ENCODE peak calls at places on chromosomes 5 and 9, in nine cellular contexts. Y is OCI-LY7, L is PC-3, N is fibroblast of the aortic adventitia, X is NB4, D is prostate gland, U is AG04449, F is cardiac muscle cell, G is hepatocyte. B is an unnamed sample.

GRCh38 chr9:3181049-3181953 is 337.4 kb upstream of the PUM3 start:
- DNase-seq in Y (peak), N (peak), D (peak), X (peak), L (peak), G (peak), U (no peak), F (peak), B (peak)

GRCh38 chr9:83981126-83981871 is 694 bp downstream of the RMI1 start:
- DNase-seq in X (peak), D (peak), U (no peak), G (peak), N (peak), Y (peak), F (peak), L (peak), B (peak)

GRCh38 chr5:130549884-130550552 is 615.0 kb downstream of the HINT1 start:
- DNase-seq in L (peak), Y (no peak), U (no peak), F (peak), X (peak), D (no peak), G (no peak), N (peak), B (no peak)

GRCh38 chr5:43320846-43321245 is 7.6 kb upstream of the HMGCS1 start:
- DNase-seq in F (no peak), U (no peak), Y (no peak), X (no peak), N (no peak), L (no peak), G (no peak), D (no peak), B (no peak)

GRCh38 chr9:83623634-83623991 is 670 bp downstream of the IDNK start:
- DNase-seq in L (peak), Y (peak), N (peak), G (peak), D (no peak), X (peak), U (no peak), F (peak), B (peak)

GRCh38 chr5:90767710-90768109 is 209.1 kb downstream of the ADGRV1 start:
- DNase-seq in G (no peak), N (no peak), F (no peak), U (no peak), D (no peak), L (peak), Y (no peak), X (no peak), B (no peak)

GRCh38 chr5:146802945-146803522 is 75.5 kb downstream of the PPP2R2B start:
- DNase-seq in U (no peak), L (no peak), X (no peak), Y (no peak), G (no peak), N (no peak), D (no peak), F (no peak), B (no peak)

GRCh38 chr5:138179277-138179857 is 455 bp downstream of the KIF20A start:
- DNase-seq in G (peak), N (no peak), Y (peak), X (peak), F (no peak), L (no peak), D (no peak), U (no peak), B (no peak)

GRCh38 chr5:72523960-72524582 is 16.9 kb upstream of the ZNF366 start:
- DNase-seq in X (peak), F (peak), U (peak), Y (peak), D (peak), N (peak), L (peak), G (peak), B (peak)

GRCh38 chr9:78821126-78821822 is 524.3 kb downstream of the PSAT1 start:
- DNase-seq in N (peak), L (peak), F (peak), X (peak), U (no peak), D (no peak), G (peak), Y (peak), B (peak)

GRCh38 chr5:134567651-134568338 is 42.3 kb downstream of the JADE2 start:
- DNase-seq in Y (no peak), F (peak), N (peak), U (no peak), X (no peak), G (no peak), D (no peak), L (no peak), B (no peak)

GRCh38 chr5:122385786-122386185 is 73.7 kb downstream of the SNCAIP start:
- DNase-seq in D (no peak), N (peak), F (no peak), Y (no peak), X (no peak), G (no peak), U (no peak), L (no peak), B (no peak)

GRCh38 chr9:108707120-108707519 is 148.7 kb downstream of the ACTL7B start:
- DNase-seq in G (no peak), U (no peak), Y (no peak), L (no peak), X (no peak), N (no peak), D (no peak), F (no peak), B (no peak)

GRCh38 chr5:96796434-96796833 is 11.3 kb downstream of the ERAP1 start:
- DNase-seq in U (no peak), D (no peak), N (no peak), Y (no peak), F (no peak), G (no peak), L (no peak), X (no peak), B (no peak)

GRCh38 chr9:133153227-133154096 is 10.3 kb downstream of the GBGT1 start:
- DNase-seq in G (no peak), D (no peak), U (no peak), F (no peak), L (no peak), N (no peak), X (no peak), Y (no peak), B (no peak)

GRCh38 chr5:1512541-1513291 is 11.0 kb downstream of the LPCAT1 start:
- DNase-seq in U (no peak), G (no peak), N (no peak), L (no peak), Y (no peak), D (no peak), F (no peak), X (no peak), B (no peak)

GRCh38 chr5:15008476-15008875 is 136.9 kb upstream of the ANKH start:
- DNase-seq in Y (no peak), D (peak), X (peak), F (peak), L (peak), G (peak), U (peak), N (peak), B (no peak)

GRCh38 chr9:132146575-132146974 is 15.3 kb upstream of the NTNG2 start:
- DNase-seq in D (no peak), G (no peak), X (no peak), N (no peak), U (no peak), L (no peak), F (no peak), Y (no peak), B (no peak)

GRCh38 chr5:1770443-1770802 is 29.2 kb downstream of the MRPL36 start:
- DNase-seq in D (no peak), Y (no peak), N (no peak), L (no peak), G (no peak), U (no peak), F (no peak), X (no peak), B (no peak)

GRCh38 chr9:35998333-35998732 is 38.4 kb upstream of the RECK start:
- DNase-seq in D (no peak), N (no peak), X (no peak), U (no peak), G (no peak), F (no peak), L (no peak), Y (no peak), B (no peak)

GRCh38 chr9:14317667-14318255 is 3.8 kb upstream of the NFIB start:
- DNase-seq in Y (peak), F (no peak), U (no peak), L (no peak), N (no peak), D (no peak), X (no peak), G (no peak), B (peak)

GRCh38 chr5:98621821-98622220 is 151.6 kb upstream of the RGMB start:
- DNase-seq in L (no peak), G (no peak), U (no peak), X (no peak), N (no peak), D (no peak), Y (no peak), F (no peak), B (no peak)

GRCh38 chr9:126704157-126704941 is 90.6 kb downstream of the LMX1B start:
- DNase-seq in L (peak), X (peak), U (no peak), F (peak), D (no peak), G (peak), N (peak), Y (no peak), B (peak)

GRCh38 chr9:133371261-133371711 is 4.6 kb downstream of the SURF4 start:
- DNase-seq in F (no peak), G (no peak), Y (no peak), D (no peak), X (peak), N (no peak), U (no peak), L (no peak), B (no peak)

GRCh38 chr5:181215997-181216982 is 6.8 kb upstream of the TRIM41 start:
- DNase-seq in Y (peak), D (no peak), U (no peak), L (peak), F (no peak), N (no peak), G (no peak), X (peak), B (no peak)

GRCh38 chr5:181218795-181219124 is 4.3 kb upstream of the TRIM41 start:
- DNase-seq in N (no peak), D (no peak), X (no peak), F (no peak), G (no peak), Y (no peak), U (no peak), L (no peak), B (no peak)

GRCh38 chr5:181219262-181220177 is 3.6 kb upstream of the TRIM41 start:
- DNase-seq in F (no peak), L (no peak), Y (no peak), G (no peak), U (no peak), N (no peak), D (no peak), X (no peak), B (no peak)

GRCh38 chr5:181217111-181217804 is 5.8 kb upstream of the TRIM41 start:
- DNase-seq in G (peak), X (peak), Y (peak), U (no peak), F (peak), D (no peak), L (peak), N (peak), B (peak)

DNA sequence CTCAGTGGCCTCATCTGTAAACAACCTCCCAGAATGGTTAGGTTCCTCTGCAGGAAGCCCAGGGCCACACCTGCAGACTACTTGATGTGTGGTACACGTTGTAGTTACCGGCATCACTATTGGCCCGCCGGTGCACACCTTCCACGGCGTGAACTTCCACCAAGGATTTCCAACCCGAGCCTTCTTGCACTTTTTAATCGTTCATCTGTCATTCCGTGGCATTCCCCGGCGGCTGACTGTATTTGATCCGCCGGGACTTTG is 5.3 kb upstream of the TRIM41 start:
- DNase-seq in U (no peak), X (no peak), Y (peak), D (no peak), L (no peak), G (peak), F (no peak), N (no peak), B (no peak)
- TF ChIP-seq CTCF in U (no peak), X (no peak), Y (no peak), D (no peak), L (no peak), G (peak), F (no peak), N (no peak), B (no peak)

DNA sequence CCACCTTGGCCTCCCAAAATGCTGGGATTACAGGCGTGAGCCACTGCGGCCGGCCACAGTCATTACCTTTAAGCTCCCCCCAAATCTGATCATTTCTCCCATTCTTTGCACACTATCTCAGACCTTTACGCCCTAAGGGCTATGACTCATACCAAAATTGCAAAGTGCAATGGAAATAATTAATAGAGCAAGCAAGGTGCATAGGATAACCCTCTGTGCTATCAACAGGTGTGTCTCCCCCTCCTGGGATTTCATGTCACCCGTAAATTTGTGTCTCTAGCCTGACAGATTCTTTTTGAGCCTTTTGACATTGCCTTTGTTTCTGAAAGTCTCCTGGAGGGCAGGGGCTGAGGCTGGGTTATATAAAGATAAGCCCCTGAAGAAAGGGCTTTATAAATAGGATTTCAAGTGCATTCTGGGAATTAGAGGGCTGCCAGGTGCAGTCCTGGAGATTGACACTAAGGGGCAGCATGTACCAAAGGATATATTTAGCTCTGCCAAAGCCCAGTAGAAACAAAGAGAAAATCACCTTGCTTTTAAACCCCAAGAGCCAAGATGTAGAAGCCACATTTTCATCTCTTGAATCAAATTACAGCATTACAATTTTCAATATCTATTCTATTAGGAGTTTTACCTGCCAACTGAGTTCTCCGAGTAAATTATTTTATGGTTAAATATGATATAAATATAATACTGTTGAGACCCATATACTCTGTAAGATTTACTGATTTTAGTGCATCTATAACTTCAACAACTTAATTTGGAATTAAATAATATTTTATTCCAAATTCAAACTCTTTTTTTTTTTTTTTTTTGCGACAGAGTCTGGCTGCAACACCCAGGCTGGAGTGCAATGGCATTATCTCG is 18.2 kb downstream of the S100Z start:
- DNase-seq in Y (peak), L (peak), F (peak), U (peak), D (peak), N (peak), G (peak), X (peak), B (peak)
- TF ChIP-seq CTCF in Y (peak), L (peak), F (peak), U (peak), D (peak), N (peak), G (peak), X (peak), B (peak)

GRCh38 chr5:59351076-59351794 is 542.3 kb downstream of the PDE4D start:
- DNase-seq in Y (no peak), F (peak), N (peak), X (no peak), G (no peak), L (no peak), U (no peak), D (no peak), B (no peak)

GRCh38 chr5:59346514-59346913 is 547.0 kb downstream of the PDE4D start:
- DNase-seq in D (no peak), G (no peak), Y (no peak), L (no peak), X (no peak), U (no peak), N (no peak), F (no peak), B (no peak)

GRCh38 chr5:59342181-59342580 is 551.3 kb downstream of the PDE4D start:
- DNase-seq in D (no peak), X (no peak), Y (no peak), F (no peak), L (no peak), N (no peak), G (no peak), U (no peak), B (no peak)

GRCh38 chr5:59348189-59348588 is 545.3 kb downstream of the PDE4D start:
- DNase-seq in G (no peak), L (peak), N (no peak), X (no peak), U (no peak), D (no peak), F (no peak), Y (no peak), B (no peak)

GRCh38 chr5:59346987-59347386 is 546.5 kb downstream of the PDE4D start:
- DNase-seq in G (no peak), L (no peak), X (no peak), F (no peak), Y (no peak), U (no peak), N (no peak), D (no peak), B (no peak)
- TF ChIP-seq CTCF in G (no peak), L (no peak), X (no peak), F (no peak), Y (no peak), U (no peak), N (no peak), D (no peak), B (no peak)

GRCh38 chr5:107861565-107861964 is 190.8 kb upstream of the EFNA5 start:
- DNase-seq in X (no peak), F (no peak), D (no peak), L (no peak), U (no peak), Y (no peak), G (no peak), N (no peak), B (no peak)
- TF ChIP-seq CTCF in X (no peak), F (no peak), D (no peak), L (no peak), U (no peak), Y (no peak), G (no peak), N (no peak), B (no peak)

DNA sequence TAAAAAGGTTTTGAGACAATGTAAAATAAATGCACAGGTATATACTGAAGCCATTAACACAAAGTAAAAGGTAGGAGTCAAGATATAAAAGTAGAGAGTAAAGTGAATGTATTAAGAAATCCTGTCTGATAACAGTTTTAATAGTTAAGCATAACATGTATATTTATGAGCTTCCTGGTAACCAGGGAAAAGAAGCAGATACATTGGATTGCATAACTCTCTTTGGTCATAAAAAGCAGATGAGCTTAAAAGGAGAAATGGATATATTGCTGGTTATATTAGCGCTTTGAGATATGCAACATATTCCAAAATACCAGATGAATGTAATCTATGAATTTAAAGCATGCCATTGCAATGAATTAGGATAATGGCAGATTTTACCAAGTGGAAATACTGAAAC is 6.2 kb upstream of the TNFSF8 start:
- DNase-seq in X (peak), F (no peak), D (no peak), L (no peak), U (no peak), G (no peak), Y (no peak), N (no peak), B (no peak)
- TF ChIP-seq CTCF in X (no peak), F (no peak), D (no peak), L (no peak), U (no peak), G (no peak), Y (no peak), N (no peak), B (no peak)

DNA sequence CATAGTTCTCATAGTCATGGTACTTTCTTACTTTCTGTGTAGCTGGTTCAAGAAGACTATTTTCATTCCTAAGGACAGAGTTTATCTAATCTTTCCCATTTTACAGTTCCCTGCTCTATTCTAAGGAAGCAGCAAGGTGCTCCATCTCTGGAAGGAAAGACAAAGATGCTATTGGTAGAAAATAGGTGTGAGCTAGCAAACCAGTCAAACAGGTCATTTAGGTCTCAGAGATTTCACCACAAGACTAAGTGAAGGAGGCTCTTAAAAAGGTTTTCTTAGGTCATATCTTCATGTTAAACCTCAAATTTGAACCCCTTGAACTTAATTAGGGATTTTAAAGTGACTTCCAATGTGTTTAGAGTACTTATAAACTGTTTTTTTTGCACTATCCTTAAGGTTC is 62.6 kb downstream of the ADAMTSL1 start:
- DNase-seq in D (no peak), G (no peak), Y (no peak), N (no peak), X (no peak), L (no peak), U (no peak), F (no peak), B (no peak)
- TF ChIP-seq CTCF in D (no peak), G (no peak), Y (no peak), N (no peak), X (no peak), L (no peak), U (no peak), F (no peak), B (no peak)

DNA sequence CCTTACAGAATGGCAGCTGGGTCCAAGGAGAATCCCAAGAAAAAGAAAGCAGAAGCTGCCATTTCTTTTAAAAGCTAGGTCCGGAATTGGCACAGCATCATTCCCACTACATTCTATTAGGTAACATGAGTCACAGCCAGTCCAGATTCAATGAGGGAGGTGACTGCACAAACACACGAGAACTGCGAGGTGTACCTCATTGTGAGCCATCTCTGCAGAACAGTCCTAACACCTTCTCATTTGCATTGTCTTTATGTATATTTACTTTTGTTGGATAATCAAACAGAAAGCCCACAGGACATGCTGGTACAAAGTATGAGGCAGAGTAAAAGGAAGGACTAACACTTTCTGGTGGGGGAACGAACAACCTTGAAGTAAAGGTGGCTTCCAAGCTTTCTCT is 14.6 kb upstream of the HABP4 start:
- DNase-seq in F (no peak), G (no peak), U (no peak), Y (no peak), L (peak), X (no peak), D (no peak), N (no peak), B (no peak)
- TF ChIP-seq CTCF in F (no peak), G (no peak), U (no peak), Y (no peak), L (no peak), X (no peak), D (no peak), N (no peak), B (no peak)

B was measured in GM13976.